ENCODE peak calls at places on chromosomes 6 and 20, in eight cellular contexts. X, E, K, J, T, W, V and D are unnamed samples.

GRCh38 chr20:57388953-57389694 is 2.1 kb upstream of the RBM38 start:
- DNase-seq in W (no peak), J (peak), V (peak), E (peak), K (peak), X (peak), T (no peak), D (peak)

GRCh38 chr6:26754212-26754611 is 94.7 kb upstream of the ZNF322 start:
- DNase-seq in W (no peak), K (no peak), J (no peak), X (no peak), V (no peak), T (no peak), E (no peak), D (no peak)

GRCh38 chr6:26304213-26305096 is 60.5 kb upstream of the BTN3A2 start:
- DNase-seq in K (no peak), E (no peak), X (no peak), J (no peak), T (no peak), W (no peak), V (peak), D (no peak)

GRCh38 chr20:32893878-32894483 is 35.3 kb downstream of the EFCAB8 start:
- DNase-seq in W (no peak), K (no peak), J (no peak), V (no peak), E (no peak), X (peak), T (no peak), D (no peak)

GRCh38 chr6:23633986-23634385 is 492.0 kb upstream of the NRSN1 start:
- DNase-seq in W (peak), T (peak), K (no peak), X (no peak), E (no peak), J (no peak), V (no peak), D (no peak)

GRCh38 chr6:107991939-107992560 is 34.0 kb upstream of the SEC63 start:
- DNase-seq in W (no peak), X (no peak), T (no peak), V (no peak), E (no peak), K (no peak), J (no peak), D (no peak)

GRCh38 chr6:119344306-119344705 is 5.3 kb downstream of the MAN1A1 start:
- DNase-seq in V (no peak), W (no peak), X (no peak), T (no peak), E (no peak), J (no peak), K (no peak), D (no peak)

GRCh38 chr6:65116326-65116725 is 590.7 kb downstream of the EYS start:
- DNase-seq in J (no peak), T (no peak), V (no peak), W (peak), K (no peak), E (no peak), X (no peak), D (no peak)

GRCh38 chr6:73343164-73343563 is 10.9 kb downstream of the DPPA5 start:
- DNase-seq in V (no peak), W (no peak), E (no peak), T (no peak), X (no peak), J (no peak), K (no peak), D (no peak)

GRCh38 chr20:49323622-49324238 is 45.9 kb upstream of the ZNFX1 start:
- DNase-seq in E (no peak), T (no peak), J (no peak), W (peak), K (no peak), V (peak), X (no peak), D (no peak)

GRCh38 chr6:101011165-101011564 is 130.0 kb upstream of the ASCC3 start:
- DNase-seq in T (peak), W (no peak), X (no peak), K (no peak), J (no peak), V (no peak), E (no peak), D (no peak)

GRCh38 chr20:58481541-58482021 is 33.6 kb downstream of the APCDD1L start:
- DNase-seq in V (no peak), E (no peak), J (no peak), K (peak), T (no peak), W (no peak), X (peak), D (no peak)

GRCh38 chr6:35386989-35387388 is 44.6 kb downstream of the PPARD start:
- DNase-seq in W (no peak), J (no peak), V (no peak), T (no peak), X (no peak), K (no peak), E (no peak), D (no peak)

GRCh38 chr6:109867970-109868358 is 110.1 kb upstream of the GPR6 start:
- DNase-seq in K (no peak), W (no peak), X (no peak), E (no peak), V (no peak), J (no peak), T (no peak), D (no peak)